ENCODE peak calls at places on chromosomes 12 and 14, in six cellular contexts. C is foreskin keratinocyte; W is K562; Z is left cardiac atrium; T is HCT116; F is stimulated activated effector memory CD8-positive, alpha-beta T cell treated with anti-CD3 and anti-CD28 coated beads, Interleukin-12 subunit alpha, Interleukin-12 subunit beta, amount 100 ng/mL, for 72 hours. V is an unnamed sample.

GRCh38 chr12:79648872-79649271 is 41.9 kb downstream of the PAWR start:
- ATAC-seq in W (no peak), T (no peak), Z (no peak), F (no peak), C (no peak), V (no peak)

GRCh38 chr14:105987563-105987962 is 461.2 kb downstream of the TMEM121 start:
- ATAC-seq in C (no peak), W (no peak), Z (no peak), F (peak), T (no peak), V (no peak)

GRCh38 chr12:130088509-130088908 is 73.8 kb upstream of the FZD10 start:
- ATAC-seq in T (no peak), W (no peak), F (no peak), Z (no peak), C (no peak), V (no peak)

GRCh38 chr14:69287096-69287991 is 27.4 kb downstream of the GALNT16 start:
- ATAC-seq in T (peak), W (peak), C (no peak), F (no peak), Z (peak), V (no peak)

GRCh38 chr14:88013750-88014349 is 8.9 kb downstream of the GPR65 start:
- ATAC-seq in T (peak), F (peak), Z (peak), W (peak), C (peak), V (peak)

GRCh38 chr14:102953100-102953499 is 30.6 kb downstream of the AMN start:
- ATAC-seq in C (no peak), T (no peak), F (no peak), Z (no peak), W (no peak), V (no peak)

GRCh38 chr14:105420976-105421674 is 1.5 kb downstream of the MTA1 start:
- ATAC-seq in T (no peak), Z (peak), F (no peak), C (no peak), W (peak), V (peak)

GRCh38 chr14:103702095-103702494 is 13.2 kb downstream of the XRCC3 start:
- ATAC-seq in Z (no peak), C (no peak), F (no peak), T (no peak), W (no peak), V (no peak)

GRCh38 chr14:76775695-76776305 is 14.5 kb downstream of the VASH1 start:
- ATAC-seq in T (no peak), F (no peak), C (no peak), Z (no peak), W (no peak), V (no peak)

GRCh38 chr12:107486140-107486892 is 199.3 kb upstream of the PWP1 start:
- ATAC-seq in F (no peak), Z (no peak), C (no peak), W (no peak), T (no peak), V (no peak)

GRCh38 chr12:131682511-131682895 is 28.4 kb upstream of the SFSWAP start:
- ATAC-seq in W (peak), Z (no peak), T (peak), C (no peak), F (peak), V (peak)

GRCh38 chr12:22687677-22688076 is 62.7 kb downstream of the ETNK1 start:
- ATAC-seq in Z (no peak), T (no peak), F (peak), C (peak), W (no peak), V (peak)

GRCh38 chr12:86249856-86250255 is 6.3 kb downstream of the MGAT4C start:
- ATAC-seq in W (no peak), T (peak), C (peak), Z (no peak), F (no peak), V (no peak)

GRCh38 chr14:23865502-23865901 is 88.1 kb upstream of the DHRS4 start:
- ATAC-seq in Z (no peak), W (no peak), F (no peak), C (no peak), T (no peak), V (no peak)

GRCh38 chr12:28611501-28611900 is 421.2 kb downstream of the CCDC91 start:
- ATAC-seq in W (no peak), T (no peak), Z (no peak), C (no peak), F (no peak), V (no peak)

GRCh38 chr14:77024171-77024627 is 4.3 kb downstream of the IRF2BPL start:
- ATAC-seq in W (no peak), T (no peak), F (no peak), C (no peak), Z (no peak), V (no peak)

GRCh38 chr12:116885496-116885895 is 4.3 kb upstream of the HRK start:
- ATAC-seq in Z (no peak), C (no peak), W (no peak), F (no peak), T (no peak), V (no peak)

GRCh38 chr12:121649819-121650353 is 19.6 kb downstream of the MORN3 start:
- ATAC-seq in F (peak), T (no peak), W (peak), Z (no peak), C (no peak), V (no peak)

GRCh38 chr12:26422839-26423398 is 227.5 kb downstream of the SSPN start:
- ATAC-seq in C (no peak), T (no peak), W (no peak), F (no peak), Z (no peak), V (no peak)

GRCh38 chr14:75318353-75318752 is 39.7 kb downstream of the FOS start:
- ATAC-seq in T (no peak), C (no peak), Z (no peak), W (no peak), F (no peak), V (no peak)

GRCh38 chr12:114684870-114685273 is 897 bp upstream of the TBX3 start:
- ATAC-seq in W (no peak), T (no peak), Z (no peak), F (no peak), C (no peak), V (no peak)

GRCh38 chr12:57085999-57086950 is 2.6 kb upstream of the NAB2 start:
- ATAC-seq in T (peak), Z (peak), F (no peak), C (peak), W (peak), V (no peak)

GRCh38 chr14:61454545-61454944 is 133.2 kb downstream of the PRKCH start:
- ATAC-seq in Z (peak), W (no peak), F (no peak), T (no peak), C (no peak), V (no peak)

GRCh38 chr12:132285311-132285741 is 44.1 kb downstream of the GALNT9 start:
- ATAC-seq in Z (no peak), C (no peak), W (no peak), T (peak), F (no peak), V (peak)

GRCh38 chr14:99158646-99159165 is 113.3 kb downstream of the BCL11B start:
- ATAC-seq in C (no peak), W (no peak), F (no peak), T (no peak), Z (no peak), V (no peak)

GRCh38 chr14:50469982-50470381 is 62.4 kb downstream of the MAP4K5 start:
- ATAC-seq in C (no peak), Z (no peak), T (no peak), F (no peak), W (no peak), V (no peak)

GRCh38 chr12:113467154-113467513 is 4.5 kb downstream of the LHX5 start:
- ATAC-seq in W (peak), C (no peak), Z (no peak), F (no peak), T (peak), V (no peak)

GRCh38 chr14:41749425-41749824 is 142.7 kb downstream of the LRFN5 start:
- ATAC-seq in C (no peak), W (no peak), T (no peak), F (peak), Z (no peak), V (peak)

GRCh38 chr14:91331761-91332447 is 85.7 kb downstream of the CCDC88C start:
- ATAC-seq in W (no peak), Z (no peak), T (no peak), C (no peak), F (peak), V (no peak)

GRCh38 chr12:117063162-117063911 is 35.9 kb downstream of the TESC start:
- ATAC-seq in C (no peak), Z (peak), F (peak), T (no peak), W (no peak), V (peak)

GRCh38 chr12:3263282-3263681 is 186.1 kb downstream of the TSPAN9 start:
- ATAC-seq in W (no peak), F (no peak), Z (no peak), C (no peak), T (no peak), V (no peak)

GRCh38 chr14:80930836-80931389 is 10.6 kb downstream of the CEP128 start:
- ATAC-seq in Z (peak), W (peak), C (peak), T (no peak), F (peak), V (peak)

GRCh38 chr14:68952544-68953535 is 26.3 kb downstream of the ACTN1 start:
- ATAC-seq in Z (peak), F (no peak), C (no peak), T (no peak), W (peak), V (no peak)

GRCh38 chr12:77031745-77032144 is 33.6 kb downstream of the E2F7 start:
- ATAC-seq in F (peak), Z (no peak), W (no peak), C (peak), T (peak), V (peak)

GRCh38 chr12:115886666-115887065 is 390.8 kb downstream of the MED13L start:
- ATAC-seq in F (no peak), W (no peak), C (no peak), Z (no peak), T (no peak), V (no peak)

GRCh38 chr12:122965356-122965755 is 907 bp downstream of the ABCB9 start:
- ATAC-seq in W (peak), Z (no peak), F (no peak), T (no peak), C (no peak), V (no peak)